ENCODE peak calls at places on chromosome 21, in seven cellular contexts. F is cardiac muscle cell, O is adrenal gland, B is heart right ventricle, N is right lobe of liver, L is pancreas, C is colonic mucosa. E is an unnamed sample.

GRCh38 chr21:36854391-36854790 is 112.1 kb downstream of the HLCS start:
- DNase-seq in F (peak; percentile 79), O (peak; percentile 36), B (peak; percentile 41), N (no peak), L (no peak), C (peak; percentile 53), E (no peak)

GRCh38 chr21:30710499-30710898 is 8.1 kb downstream of the KRTAP21-3 start:
- DNase-seq in F (no peak), O (no peak), B (no peak), N (no peak), L (no peak), C (no peak), E (no peak)

GRCh38 chr21:15439726-15440125 is 290.1 kb upstream of the USP25 start:
- DNase-seq in F (no peak), O (no peak), B (no peak), N (no peak), L (no peak), C (no peak), E (no peak)

GRCh38 chr21:14382486-14382834 is 486 bp downstream of the HSPA13 start:
- DNase-seq in F (no peak), O (peak; percentile 48), B (peak; percentile 8), N (peak; percentile 18), L (no peak), C (peak; percentile 43), E (no peak)

GRCh38 chr21:32921632-32922230 is 104.0 kb upstream of the OLIG2 start:
- DNase-seq in F (no peak), O (no peak), B (no peak), N (no peak), L (no peak), C (peak; percentile 44), E (no peak)

GRCh38 chr21:35664683-35665082 is 395.6 kb downstream of the SETD4 start:
- DNase-seq in F (no peak), O (no peak), B (no peak), N (no peak), L (no peak), C (no peak), E (no peak)

GRCh38 chr21:46049890-46050650 is 47.8 kb upstream of the COL6A2 start:
- DNase-seq in F (no peak), O (no peak), B (no peak), N (no peak), L (no peak), C (no peak), E (no peak)

GRCh38 chr21:40067751-40068150 is 200.5 kb downstream of the PCP4 start:
- DNase-seq in F (no peak), O (no peak), B (no peak), N (no peak), L (no peak), C (no peak), E (no peak)

GRCh38 chr21:31908106-31909031 is 35.5 kb downstream of the HUNK start:
- DNase-seq in F (no peak), O (no peak), B (no peak), N (no peak), L (peak; percentile 67), C (peak; percentile 67), E (peak; percentile 41)

GRCh38 chr21:41090981-41091380 is 77.0 kb upstream of the BACE2 start:
- DNase-seq in F (peak; percentile 87), O (no peak), B (no peak), N (no peak), L (no peak), C (no peak), E (no peak)

GRCh38 chr21:38825901-38826300 is 20.2 kb downstream of the ETS2 start:
- DNase-seq in F (no peak), O (no peak), B (no peak), N (no peak), L (no peak), C (no peak), E (no peak)
- H3K27ac ChIP-seq in F (no peak overlapping the region), O (no peak overlapping the region), B (no peak overlapping the region), N (peak overlapping the region; percentile 97), L (no peak overlapping the region), C (no peak overlapping the region), E (no peak overlapping the region)

GRCh38 chr21:26846036-26846931 is 1.1 kb upstream of the ADAMTS1 start:
- DNase-seq in F (peak; percentile 84), O (peak; percentile 69), B (peak; percentile 94), N (peak; percentile 78), L (peak; percentile 85), C (peak; percentile 66), E (peak; percentile 71)
- H3K4me1 ChIP-seq in F (peaks cover 20% of the 10 kb centered on the region), O (peaks cover 27% of the 10 kb centered on the region), B (peaks cover 48% of the 10 kb centered on the region), N (peaks cover 21% of the 10 kb centered on the region), L (peaks cover 18% of the 10 kb centered on the region), C (peaks cover 15% of the 10 kb centered on the region), E (no peaks in the 10 kb centered on the region)

GRCh38 chr21:28338906-28339305 is 653.8 kb downstream of the LTN1 start:
- DNase-seq in F (no peak), O (no peak), B (peak; percentile 22), N (no peak), L (no peak), C (no peak), E (no peak)

GRCh38 chr21:28336299-28336698 is 656.4 kb downstream of the LTN1 start:
- DNase-seq in F (peak; percentile 74), O (no peak), B (peak; percentile 8), N (peak; percentile 22), L (no peak), C (no peak), E (no peak)

GRCh38 chr21:28334407-28334806 is 658.3 kb downstream of the LTN1 start:
- DNase-seq in F (no peak), O (no peak), B (no peak), N (no peak), L (no peak), C (no peak), E (no peak)

GRCh38 chr21:28339403-28339802 is 653.3 kb downstream of the LTN1 start:
- DNase-seq in F (no peak), O (no peak), B (no peak), N (no peak), L (no peak), C (no peak), E (no peak)

GRCh38 chr21:28337319-28337718 is 655.4 kb downstream of the LTN1 start:
- DNase-seq in F (peak; percentile 60), O (no peak), B (no peak), N (no peak), L (no peak), C (no peak), E (no peak)
- TF ChIP-seq CTCF in F (peak; percentile 46), O (no peak), B (peak; percentile 44), N (peak; percentile 40), L (peak; percentile 26), C (no peak), E (no peak)

GRCh38 chr21:44657635-44658183 is at the start of gene KRTAP12-3:
- DNase-seq in F (no peak), O (no peak), B (no peak), N (no peak), L (no peak), C (no peak), E (no peak)
- H3K27ac ChIP-seq in F (no peak within 1 kb of the TSS), O (no peak within 1 kb of the TSS), B (no peak within 1 kb of the TSS), N (no peak within 1 kb of the TSS), L (no peak within 1 kb of the TSS), C (no peak within 1 kb of the TSS), E (peak within 1 kb of the TSS; percentile 28)

DNA sequence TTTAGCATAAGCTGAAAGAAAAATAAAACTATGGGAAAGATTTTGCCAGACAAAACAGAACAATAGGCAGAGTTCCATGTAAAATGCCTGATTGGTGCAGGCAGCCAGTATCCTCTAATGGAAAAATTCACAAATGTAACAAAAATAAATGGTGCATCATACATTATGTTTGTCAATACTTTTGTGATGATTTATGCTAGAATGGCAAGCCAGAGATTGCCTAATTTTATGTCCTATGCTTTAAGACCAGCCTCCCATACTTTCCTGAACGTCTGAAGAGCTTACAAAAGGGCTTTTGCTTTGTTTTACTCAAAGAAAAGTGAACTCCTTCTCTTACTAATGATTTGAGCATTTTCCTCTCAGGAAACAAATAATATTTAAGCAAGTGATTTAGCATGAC is 81.5 kb upstream of the KCNJ15 start:
- DNase-seq in F (no peak), O (no peak), B (no peak), N (no peak), L (no peak), C (no peak), E (no peak)
- H3K4me1 ChIP-seq in F (no peaks in the 10 kb centered on the region), O (peaks cover 16% of the 10 kb centered on the region), B (peaks cover 16% of the 10 kb centered on the region), N (peaks cover 7% of the 10 kb centered on the region), L (peaks cover 9% of the 10 kb centered on the region), C (no peaks in the 10 kb centered on the region), E (no peaks in the 10 kb centered on the region)

GRCh38 chr21:17903029-17903806 is 84.1 kb upstream of the C21orf91 start:
- DNase-seq in F (peak; percentile 17), O (no peak), B (no peak), N (no peak), L (no peak), C (no peak), E (no peak)
- TF ChIP-seq CTCF in F (no peak), O (peak; percentile 18), B (peak; percentile 42), N (peak; percentile 26), L (no peak), C (no peak), E (peak; percentile 10)

DNA sequence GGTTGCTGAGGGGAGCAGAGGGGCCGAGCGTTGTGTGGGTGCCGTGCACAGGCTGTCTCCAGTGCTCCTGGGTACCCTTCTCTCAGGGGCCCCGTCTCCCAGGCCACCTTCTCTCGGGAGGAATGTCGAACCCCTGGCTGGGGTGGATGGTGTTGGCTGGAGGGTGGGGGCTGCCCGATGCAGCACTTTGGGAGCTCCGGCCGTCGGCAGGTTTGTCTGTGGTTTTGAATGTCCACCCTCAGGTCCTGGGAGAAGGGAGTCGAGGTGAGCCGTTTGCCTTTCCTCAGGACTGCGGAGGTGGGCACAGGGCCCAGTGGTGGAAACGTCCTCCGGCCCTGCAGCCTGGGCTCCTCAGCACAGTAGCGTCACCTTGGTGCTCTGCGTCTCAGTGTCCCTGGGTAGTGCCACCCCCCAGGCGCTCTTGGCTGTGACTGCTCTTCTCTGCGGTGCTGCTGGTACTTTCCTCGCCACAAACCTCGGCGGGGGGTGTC is 14.5 kb downstream of the SLX9 start:
- DNase-seq in F (no peak), O (no peak), B (no peak), N (peak; percentile 10), L (no peak), C (no peak), E (no peak)
- H3K27ac ChIP-seq in F (no peak overlapping the region), O (no peak overlapping the region), B (peak overlapping the region; percentile 98), N (no peak overlapping the region), L (no peak overlapping the region), C (no peak overlapping the region), E (peak overlapping the region; percentile 86)

GRCh38 chr21:42118121-42118795 is 47.1 kb downstream of the UMODL1 start:
- DNase-seq in F (no peak), O (no peak), B (no peak), N (no peak), L (no peak), C (no peak), E (no peak)

GRCh38 chr21:42118901-42119300 is 47.8 kb downstream of the UMODL1 start:
- DNase-seq in F (no peak), O (no peak), B (no peak), N (no peak), L (no peak), C (no peak), E (no peak)

GRCh38 chr21:42120904-42121535 is 49.9 kb downstream of the UMODL1 start:
- DNase-seq in F (no peak), O (no peak), B (no peak), N (no peak), L (no peak), C (no peak), E (no peak)

GRCh38 chr21:42121792-42122191 is 50.7 kb downstream of the UMODL1 start:
- DNase-seq in F (no peak), O (no peak), B (no peak), N (no peak), L (no peak), C (peak; percentile 62), E (no peak)

GRCh38 chr21:42120056-42120903 is 49.2 kb downstream of the UMODL1 start:
- DNase-seq in F (no peak), O (no peak), B (no peak), N (no peak), L (no peak), C (no peak), E (no peak)
- H3K4me1 ChIP-seq in F (no peaks in the 10 kb centered on the region), O (no peaks in the 10 kb centered on the region), B (peaks cover 6% of the 10 kb centered on the region), N (peaks cover 4% of the 10 kb centered on the region), L (no peaks in the 10 kb centered on the region), C (no peaks in the 10 kb centered on the region), E (no peaks in the 10 kb centered on the region)